ENCODE peak calls at places on chromosomes 3 and 15, in ten cellular contexts. O is uterus; E is lower leg skin; Y is coronary artery; A is gastrocnemius medialis; X is CD8-positive, alpha-beta T cell; Q is stomach; I is lower lobe of right lung; G is breast epithelium; K is Caco-2. M is an unnamed sample.

GRCh38 chr3:16600771-16601538 is 4.3 kb downstream of the DAZL start:
- DNase-seq in E (peak; percentile 78), O (peak; percentile 81), Q (peak; percentile 89), I (peak; percentile 84), A (peak; percentile 50), X (peak; percentile 60), K (peak; percentile 57), G (peak; percentile 75), Y (no peak), M (no peak)

GRCh38 chr15:73760777-73761329 is 7.7 kb upstream of the INSYN1 start:
- DNase-seq in Y (no peak), K (no peak), Q (no peak), X (no peak), I (no peak), G (no peak), E (no peak), O (no peak), A (no peak), M (no peak)

GRCh38 chr15:71288348-71288955 is 173.2 kb downstream of the THSD4 start:
- DNase-seq in O (no peak), A (no peak), I (no peak), X (no peak), Y (no peak), Q (no peak), K (no peak), E (no peak), G (no peak), M (no peak)

GRCh38 chr15:31077181-31077580 is 24.3 kb downstream of the TRPM1 start:
- DNase-seq in E (no peak), K (peak; percentile 42), I (no peak), Q (no peak), Y (no peak), O (no peak), G (no peak), A (no peak), X (no peak), M (no peak)

GRCh38 chr15:78084359-78084750 is 6.8 kb upstream of the TBC1D2B start:
- DNase-seq in G (no peak), K (no peak), O (no peak), I (no peak), X (no peak), A (no peak), Q (no peak), Y (no peak), E (no peak), M (no peak)

GRCh38 chr15:45522931-45523331 is 376 bp upstream of the SLC30A4 start:
- DNase-seq in A (no peak), E (no peak), O (no peak), X (no peak), Q (no peak), Y (peak; percentile 77), G (no peak), K (no peak), I (no peak), M (peak; percentile 71)

GRCh38 chr3:34323517-34323916 is 525.1 kb downstream of the PDCD6IP start:
- DNase-seq in Y (no peak), E (no peak), G (no peak), I (no peak), O (no peak), Q (no peak), X (no peak), A (no peak), K (no peak), M (no peak)

GRCh38 chr3:16338999-16339398 is 74.0 kb downstream of the OXNAD1 start:
- DNase-seq in Q (no peak), X (no peak), O (no peak), K (peak; percentile 28), I (no peak), E (peak; percentile 67), Y (no peak), G (no peak), A (no peak), M (no peak)

GRCh38 chr3:50572801-50573371 is 3.6 kb downstream of the HEMK1 start:
- DNase-seq in I (no peak), Q (no peak), E (no peak), O (no peak), X (no peak), G (no peak), K (no peak), A (no peak), Y (no peak), M (no peak)

GRCh38 chr15:98997755-98998154 is 9.8 kb downstream of the PGPEP1L start:
- DNase-seq in Q (no peak), E (no peak), K (no peak), Y (no peak), I (no peak), X (no peak), G (no peak), A (peak; percentile 31), O (no peak), M (no peak)

GRCh38 chr3:48142316-48142870 is 45.8 kb downstream of the CDC25A start:
- DNase-seq in O (no peak), E (peak; percentile 21), K (no peak), I (no peak), X (no peak), A (no peak), G (no peak), Q (peak; percentile 70), Y (no peak), M (no peak)

GRCh38 chr3:187781001-187781400 is 35.7 kb upstream of the BCL6 start:
- DNase-seq in Q (no peak), A (no peak), I (no peak), K (no peak), Y (no peak), O (no peak), X (no peak), G (no peak), E (no peak), M (no peak)

GRCh38 chr3:189512039-189512438 is 119.2 kb upstream of the TP63 start:
- DNase-seq in O (no peak), Q (no peak), K (no peak), A (no peak), I (no peak), E (no peak), G (no peak), Y (no peak), X (no peak), M (no peak)

GRCh38 chr15:100601158-100601557 is 826 bp downstream of the LINS1 start:
- DNase-seq in Y (no peak), O (no peak), G (no peak), E (no peak), K (peak; percentile 7), A (no peak), Q (no peak), I (peak; percentile 46), X (peak; percentile 5), M (no peak)

GRCh38 chr3:11601446-11602241 is 42.1 kb downstream of the VGLL4 start:
- DNase-seq in A (no peak), I (no peak), X (no peak), Y (peak; percentile 91), Q (peak; percentile 60), E (no peak), O (peak; percentile 68), G (no peak), K (no peak), M (no peak)

GRCh38 chr3:144031938-144032337 is 60.3 kb downstream of the DIPK2A start:
- DNase-seq in I (no peak), Y (peak; percentile 86), X (no peak), E (no peak), Q (peak; percentile 79), A (peak; percentile 19), G (peak; percentile 72), O (no peak), K (no peak), M (no peak)

GRCh38 chr3:45112939-45113338 is 33.2 kb downstream of the CDCP1 start:
- DNase-seq in O (peak; percentile 78), K (no peak), A (peak; percentile 32), Q (no peak), E (peak; percentile 56), Y (no peak), I (no peak), X (no peak), G (no peak), M (no peak)

GRCh38 chr3:150878290-150878689 is 26.9 kb downstream of the MINDY4B start:
- DNase-seq in E (no peak), K (no peak), I (no peak), Q (no peak), O (no peak), X (no peak), Y (no peak), A (no peak), G (no peak), M (no peak)

DNA sequence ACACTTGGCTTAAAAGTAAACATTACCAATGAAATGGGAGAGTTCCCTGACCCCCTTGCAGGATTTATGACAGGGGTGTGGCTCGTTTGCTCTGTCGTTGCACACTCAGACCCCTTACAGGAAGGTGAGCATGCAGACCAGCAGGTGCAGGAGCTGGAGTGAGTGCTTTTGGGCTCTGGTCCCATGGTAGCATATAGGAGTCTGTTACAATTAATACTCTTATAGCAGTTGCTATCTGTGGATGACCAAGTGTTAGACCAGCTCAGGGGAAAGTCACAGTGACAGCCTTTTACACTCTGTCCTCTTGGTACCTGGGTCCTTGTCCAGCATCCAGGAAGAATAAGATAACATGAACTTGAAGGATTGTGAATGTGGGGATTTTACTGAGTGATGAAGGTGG is 1177.5 kb downstream of the NSUN3 start:
- DNase-seq in G (no peak), Q (no peak), K (no peak), I (no peak), X (no peak), O (no peak), A (no peak), E (no peak), Y (no peak), M (no peak)
- TF ChIP-seq CTCF in G (no peak), Q (no peak), K (no peak), I (no peak), X (no peak), O (no peak), A (no peak), E (no peak), Y (no peak), M (no peak)

GRCh38 chr3:126835472-126836219 is 131.6 kb downstream of the CHCHD6 start:
- DNase-seq in O (no peak), E (no peak), G (no peak), A (no peak), I (no peak), Q (no peak), X (no peak), Y (no peak), K (no peak), M (no peak)
- TF ChIP-seq CTCF in O (no peak), E (no peak), G (no peak), A (no peak), I (no peak), Q (no peak), X (no peak), Y (no peak), K (peak; percentile 33), M (peak; percentile 16)

DNA sequence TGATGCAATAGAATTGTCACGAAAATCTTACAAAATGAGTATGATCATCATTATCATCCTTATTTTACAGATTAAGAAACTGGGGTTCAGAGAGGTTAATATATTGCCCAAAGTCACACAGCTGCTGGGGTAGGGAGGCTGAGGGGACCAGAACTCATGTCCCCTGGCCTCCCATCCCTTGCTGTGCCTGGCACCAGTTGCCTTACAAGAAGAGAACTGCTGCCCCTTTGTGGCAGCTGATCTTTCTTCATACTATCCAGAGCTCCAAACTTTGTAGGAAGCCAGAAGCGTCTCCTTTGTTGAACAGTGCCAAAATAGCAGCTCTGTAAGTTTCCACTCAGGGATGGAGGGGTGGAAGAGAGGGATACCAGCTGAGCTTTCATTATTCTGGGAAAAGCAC is 236.8 kb upstream of the TBC1D5 start:
- DNase-seq in A (no peak), O (no peak), Q (no peak), Y (no peak), G (no peak), E (no peak), X (no peak), K (peak; percentile 11), I (no peak), M (no peak)
- TF ChIP-seq CTCF in A (no peak), O (no peak), Q (no peak), Y (no peak), G (no peak), E (no peak), X (no peak), K (no peak), I (no peak), M (no peak)

GRCh38 chr15:89406756-89407650 is 72.4 kb upstream of the POLG start:
- DNase-seq in I (no peak), K (no peak), E (no peak), O (no peak), X (no peak), G (no peak), A (no peak), Y (no peak), Q (no peak), M (no peak)
- TF ChIP-seq CTCF in I (no peak), K (no peak), E (no peak), O (no peak), X (no peak), G (no peak), A (no peak), Y (no peak), Q (no peak), M (peak; percentile 50)

M was measured in type B pancreatic cell.